ENCODE peak calls at places on chromosomes 5 and 9, in ten cellular contexts. One of them, this sample, is unnamed.

GRCh38 chr9:33877727-33878489 is 60.9 kb downstream of the UBE2R2 start:
- DNase-seq in WERI-Rb-1: no peak
- DNase-seq in type B pancreatic cell: no peak
- DNase-seq in NCI-H748 treated with DMSO at 0.1 percent for 48 hours: no peak
- DNase-seq in GM20000: no peak
- DNase-seq in endothelial cell of umbilical vein: no peak
- DNase-seq in stimulated activated effector memory CD8-positive, alpha-beta T cell treated with anti-CD3 and anti-CD28 coated beads, Interleukin-12 subunit alpha, Interleukin-12 subunit beta, amount 100 ng/mL, for 72 hours: no peak
- DNase-seq in right cardiac atrium: no peak
- DNase-seq in BE2C: no peak
- DNase-seq in activated CD4-positive, alpha-beta T cell treated with anti-CD3 and anti-CD28 coated beads, Interleukin-2, amount 50 U/mL, for 4 hours: no peak
- DNase-seq in this sample: no peak

GRCh38 chr9:2718001-2718697 is 839 bp downstream of the KCNV2 start:
- DNase-seq in WERI-Rb-1: peak
- DNase-seq in type B pancreatic cell: no peak
- DNase-seq in NCI-H748 treated with DMSO at 0.1 percent for 48 hours: no peak
- DNase-seq in GM20000: no peak
- DNase-seq in endothelial cell of umbilical vein: no peak
- DNase-seq in stimulated activated effector memory CD8-positive, alpha-beta T cell treated with anti-CD3 and anti-CD28 coated beads, Interleukin-12 subunit alpha, Interleukin-12 subunit beta, amount 100 ng/mL, for 72 hours: no peak
- DNase-seq in right cardiac atrium: peak
- DNase-seq in BE2C: no peak
- DNase-seq in activated CD4-positive, alpha-beta T cell treated with anti-CD3 and anti-CD28 coated beads, Interleukin-2, amount 50 U/mL, for 4 hours: no peak
- DNase-seq in this sample: no peak

GRCh38 chr9:74662616-74663015 is 165.5 kb downstream of the RORB start:
- DNase-seq in WERI-Rb-1: no peak
- DNase-seq in type B pancreatic cell: no peak
- DNase-seq in NCI-H748 treated with DMSO at 0.1 percent for 48 hours: no peak
- DNase-seq in GM20000: no peak
- DNase-seq in endothelial cell of umbilical vein: no peak
- DNase-seq in stimulated activated effector memory CD8-positive, alpha-beta T cell treated with anti-CD3 and anti-CD28 coated beads, Interleukin-12 subunit alpha, Interleukin-12 subunit beta, amount 100 ng/mL, for 72 hours: no peak
- DNase-seq in right cardiac atrium: no peak
- DNase-seq in BE2C: no peak
- DNase-seq in activated CD4-positive, alpha-beta T cell treated with anti-CD3 and anti-CD28 coated beads, Interleukin-2, amount 50 U/mL, for 4 hours: no peak
- DNase-seq in this sample: no peak

GRCh38 chr5:18069790-18070189 is 435.5 kb downstream of the TAF11L14 start:
- DNase-seq in WERI-Rb-1: no peak
- DNase-seq in type B pancreatic cell: no peak
- DNase-seq in NCI-H748 treated with DMSO at 0.1 percent for 48 hours: no peak
- DNase-seq in GM20000: no peak
- DNase-seq in endothelial cell of umbilical vein: no peak
- DNase-seq in stimulated activated effector memory CD8-positive, alpha-beta T cell treated with anti-CD3 and anti-CD28 coated beads, Interleukin-12 subunit alpha, Interleukin-12 subunit beta, amount 100 ng/mL, for 72 hours: no peak
- DNase-seq in right cardiac atrium: no peak
- DNase-seq in BE2C: no peak
- DNase-seq in activated CD4-positive, alpha-beta T cell treated with anti-CD3 and anti-CD28 coated beads, Interleukin-2, amount 50 U/mL, for 4 hours: no peak
- DNase-seq in this sample: no peak

GRCh38 chr5:13480834-13481233 is 463.7 kb downstream of the DNAH5 start:
- DNase-seq in WERI-Rb-1: no peak
- DNase-seq in type B pancreatic cell: no peak
- DNase-seq in NCI-H748 treated with DMSO at 0.1 percent for 48 hours: peak
- DNase-seq in GM20000: no peak
- DNase-seq in endothelial cell of umbilical vein: no peak
- DNase-seq in stimulated activated effector memory CD8-positive, alpha-beta T cell treated with anti-CD3 and anti-CD28 coated beads, Interleukin-12 subunit alpha, Interleukin-12 subunit beta, amount 100 ng/mL, for 72 hours: no peak
- DNase-seq in right cardiac atrium: peak
- DNase-seq in BE2C: no peak
- DNase-seq in activated CD4-positive, alpha-beta T cell treated with anti-CD3 and anti-CD28 coated beads, Interleukin-2, amount 50 U/mL, for 4 hours: no peak
- DNase-seq in this sample: no peak

GRCh38 chr5:173204185-173204979 is 30.6 kb downstream of the NKX2-5 start:
- DNase-seq in WERI-Rb-1: no peak
- DNase-seq in type B pancreatic cell: no peak
- DNase-seq in NCI-H748 treated with DMSO at 0.1 percent for 48 hours: no peak
- DNase-seq in GM20000: no peak
- DNase-seq in endothelial cell of umbilical vein: peak
- DNase-seq in stimulated activated effector memory CD8-positive, alpha-beta T cell treated with anti-CD3 and anti-CD28 coated beads, Interleukin-12 subunit alpha, Interleukin-12 subunit beta, amount 100 ng/mL, for 72 hours: no peak
- DNase-seq in right cardiac atrium: no peak
- DNase-seq in BE2C: no peak
- DNase-seq in activated CD4-positive, alpha-beta T cell treated with anti-CD3 and anti-CD28 coated beads, Interleukin-2, amount 50 U/mL, for 4 hours: no peak
- DNase-seq in this sample: no peak

GRCh38 chr5:43000198-43000840 is 39.8 kb downstream of the ANXA2R start:
- DNase-seq in WERI-Rb-1: no peak
- DNase-seq in type B pancreatic cell: no peak
- DNase-seq in NCI-H748 treated with DMSO at 0.1 percent for 48 hours: peak
- DNase-seq in GM20000: no peak
- DNase-seq in endothelial cell of umbilical vein: no peak
- DNase-seq in stimulated activated effector memory CD8-positive, alpha-beta T cell treated with anti-CD3 and anti-CD28 coated beads, Interleukin-12 subunit alpha, Interleukin-12 subunit beta, amount 100 ng/mL, for 72 hours: peak
- DNase-seq in right cardiac atrium: peak
- DNase-seq in BE2C: no peak
- DNase-seq in activated CD4-positive, alpha-beta T cell treated with anti-CD3 and anti-CD28 coated beads, Interleukin-2, amount 50 U/mL, for 4 hours: no peak
- DNase-seq in this sample: no peak

GRCh38 chr9:101626295-101626694 is 31.5 kb upstream of the PPP3R2 start:
- DNase-seq in WERI-Rb-1: no peak
- DNase-seq in type B pancreatic cell: no peak
- DNase-seq in NCI-H748 treated with DMSO at 0.1 percent for 48 hours: no peak
- DNase-seq in GM20000: no peak
- DNase-seq in endothelial cell of umbilical vein: no peak
- DNase-seq in stimulated activated effector memory CD8-positive, alpha-beta T cell treated with anti-CD3 and anti-CD28 coated beads, Interleukin-12 subunit alpha, Interleukin-12 subunit beta, amount 100 ng/mL, for 72 hours: no peak
- DNase-seq in right cardiac atrium: no peak
- DNase-seq in BE2C: no peak
- DNase-seq in activated CD4-positive, alpha-beta T cell treated with anti-CD3 and anti-CD28 coated beads, Interleukin-2, amount 50 U/mL, for 4 hours: no peak
- DNase-seq in this sample: no peak

GRCh38 chr5:113022661-113023060 is 46.1 kb downstream of the DCP2 start:
- DNase-seq in WERI-Rb-1: no peak
- DNase-seq in type B pancreatic cell: no peak
- DNase-seq in NCI-H748 treated with DMSO at 0.1 percent for 48 hours: no peak
- DNase-seq in GM20000: no peak
- DNase-seq in endothelial cell of umbilical vein: peak
- DNase-seq in stimulated activated effector memory CD8-positive, alpha-beta T cell treated with anti-CD3 and anti-CD28 coated beads, Interleukin-12 subunit alpha, Interleukin-12 subunit beta, amount 100 ng/mL, for 72 hours: no peak
- DNase-seq in right cardiac atrium: no peak
- DNase-seq in BE2C: no peak
- DNase-seq in activated CD4-positive, alpha-beta T cell treated with anti-CD3 and anti-CD28 coated beads, Interleukin-2, amount 50 U/mL, for 4 hours: no peak
- DNase-seq in this sample: no peak

GRCh38 chr9:105678781-105679180 is 15.6 kb upstream of the TMEM38B start:
- DNase-seq in WERI-Rb-1: no peak
- DNase-seq in type B pancreatic cell: no peak
- DNase-seq in NCI-H748 treated with DMSO at 0.1 percent for 48 hours: no peak
- DNase-seq in GM20000: no peak
- DNase-seq in endothelial cell of umbilical vein: no peak
- DNase-seq in stimulated activated effector memory CD8-positive, alpha-beta T cell treated with anti-CD3 and anti-CD28 coated beads, Interleukin-12 subunit alpha, Interleukin-12 subunit beta, amount 100 ng/mL, for 72 hours: no peak
- DNase-seq in right cardiac atrium: no peak
- DNase-seq in BE2C: no peak
- DNase-seq in activated CD4-positive, alpha-beta T cell treated with anti-CD3 and anti-CD28 coated beads, Interleukin-2, amount 50 U/mL, for 4 hours: no peak
- DNase-seq in this sample: no peak

GRCh38 chr9:17824927-17825659 is 246.2 kb downstream of the SH3GL2 start:
- DNase-seq in WERI-Rb-1: no peak
- DNase-seq in type B pancreatic cell: no peak
- DNase-seq in NCI-H748 treated with DMSO at 0.1 percent for 48 hours: no peak
- DNase-seq in GM20000: no peak
- DNase-seq in endothelial cell of umbilical vein: no peak
- DNase-seq in stimulated activated effector memory CD8-positive, alpha-beta T cell treated with anti-CD3 and anti-CD28 coated beads, Interleukin-12 subunit alpha, Interleukin-12 subunit beta, amount 100 ng/mL, for 72 hours: no peak
- DNase-seq in right cardiac atrium: no peak
- DNase-seq in BE2C: no peak
- DNase-seq in activated CD4-positive, alpha-beta T cell treated with anti-CD3 and anti-CD28 coated beads, Interleukin-2, amount 50 U/mL, for 4 hours: no peak
- DNase-seq in this sample: no peak

GRCh38 chr9:106958955-106959657 is 96.1 kb downstream of the ZNF462 start:
- DNase-seq in WERI-Rb-1: no peak
- DNase-seq in type B pancreatic cell: no peak
- DNase-seq in NCI-H748 treated with DMSO at 0.1 percent for 48 hours: no peak
- DNase-seq in GM20000: no peak
- DNase-seq in endothelial cell of umbilical vein: no peak
- DNase-seq in stimulated activated effector memory CD8-positive, alpha-beta T cell treated with anti-CD3 and anti-CD28 coated beads, Interleukin-12 subunit alpha, Interleukin-12 subunit beta, amount 100 ng/mL, for 72 hours: no peak
- DNase-seq in right cardiac atrium: no peak
- DNase-seq in BE2C: no peak
- DNase-seq in activated CD4-positive, alpha-beta T cell treated with anti-CD3 and anti-CD28 coated beads, Interleukin-2, amount 50 U/mL, for 4 hours: no peak
- DNase-seq in this sample: no peak

GRCh38 chr5:150412319-150413175 is at the start of gene CD74:
- DNase-seq in WERI-Rb-1: peak
- DNase-seq in type B pancreatic cell: no peak
- DNase-seq in NCI-H748 treated with DMSO at 0.1 percent for 48 hours: no peak
- DNase-seq in GM20000: peak
- DNase-seq in endothelial cell of umbilical vein: peak
- DNase-seq in stimulated activated effector memory CD8-positive, alpha-beta T cell treated with anti-CD3 and anti-CD28 coated beads, Interleukin-12 subunit alpha, Interleukin-12 subunit beta, amount 100 ng/mL, for 72 hours: peak
- DNase-seq in right cardiac atrium: peak
- DNase-seq in BE2C: no peak
- DNase-seq in activated CD4-positive, alpha-beta T cell treated with anti-CD3 and anti-CD28 coated beads, Interleukin-2, amount 50 U/mL, for 4 hours: peak
- DNase-seq in this sample: peak

GRCh38 chr5:76813982-76814562 is 4.8 kb upstream of the F2RL1 start:
- DNase-seq in WERI-Rb-1: no peak
- DNase-seq in type B pancreatic cell: no peak
- DNase-seq in NCI-H748 treated with DMSO at 0.1 percent for 48 hours: no peak
- DNase-seq in GM20000: no peak
- DNase-seq in endothelial cell of umbilical vein: peak
- DNase-seq in stimulated activated effector memory CD8-positive, alpha-beta T cell treated with anti-CD3 and anti-CD28 coated beads, Interleukin-12 subunit alpha, Interleukin-12 subunit beta, amount 100 ng/mL, for 72 hours: no peak
- DNase-seq in right cardiac atrium: no peak
- DNase-seq in BE2C: no peak
- DNase-seq in activated CD4-positive, alpha-beta T cell treated with anti-CD3 and anti-CD28 coated beads, Interleukin-2, amount 50 U/mL, for 4 hours: no peak
- DNase-seq in this sample: no peak

GRCh38 chr5:40680741-40681350 is 1.1 kb downstream of the PTGER4 start:
- DNase-seq in WERI-Rb-1: peak
- DNase-seq in type B pancreatic cell: no peak
- DNase-seq in NCI-H748 treated with DMSO at 0.1 percent for 48 hours: no peak
- DNase-seq in GM20000: peak
- DNase-seq in endothelial cell of umbilical vein: peak
- DNase-seq in stimulated activated effector memory CD8-positive, alpha-beta T cell treated with anti-CD3 and anti-CD28 coated beads, Interleukin-12 subunit alpha, Interleukin-12 subunit beta, amount 100 ng/mL, for 72 hours: peak
- DNase-seq in right cardiac atrium: peak
- DNase-seq in BE2C: no peak
- DNase-seq in activated CD4-positive, alpha-beta T cell treated with anti-CD3 and anti-CD28 coated beads, Interleukin-2, amount 50 U/mL, for 4 hours: peak
- DNase-seq in this sample: peak

GRCh38 chr5:1546556-1546955 is 22.8 kb upstream of the LPCAT1 start:
- DNase-seq in WERI-Rb-1: peak
- DNase-seq in type B pancreatic cell: peak
- DNase-seq in NCI-H748 treated with DMSO at 0.1 percent for 48 hours: no peak
- DNase-seq in GM20000: peak
- DNase-seq in endothelial cell of umbilical vein: no peak
- DNase-seq in stimulated activated effector memory CD8-positive, alpha-beta T cell treated with anti-CD3 and anti-CD28 coated beads, Interleukin-12 subunit alpha, Interleukin-12 subunit beta, amount 100 ng/mL, for 72 hours: peak
- DNase-seq in right cardiac atrium: no peak
- DNase-seq in BE2C: no peak
- DNase-seq in activated CD4-positive, alpha-beta T cell treated with anti-CD3 and anti-CD28 coated beads, Interleukin-2, amount 50 U/mL, for 4 hours: no peak
- DNase-seq in this sample: no peak

GRCh38 chr5:148864113-148864841 is 37.9 kb downstream of the ADRB2 start:
- DNase-seq in WERI-Rb-1: no peak
- DNase-seq in type B pancreatic cell: no peak
- DNase-seq in NCI-H748 treated with DMSO at 0.1 percent for 48 hours: no peak
- DNase-seq in GM20000: no peak
- DNase-seq in endothelial cell of umbilical vein: peak
- DNase-seq in stimulated activated effector memory CD8-positive, alpha-beta T cell treated with anti-CD3 and anti-CD28 coated beads, Interleukin-12 subunit alpha, Interleukin-12 subunit beta, amount 100 ng/mL, for 72 hours: no peak
- DNase-seq in right cardiac atrium: peak
- DNase-seq in BE2C: no peak
- DNase-seq in activated CD4-positive, alpha-beta T cell treated with anti-CD3 and anti-CD28 coated beads, Interleukin-2, amount 50 U/mL, for 4 hours: no peak
- DNase-seq in this sample: no peak

GRCh38 chr5:138778234-138778633 is 25.0 kb downstream of the CTNNA1 start:
- DNase-seq in WERI-Rb-1: no peak
- DNase-seq in type B pancreatic cell: no peak
- DNase-seq in NCI-H748 treated with DMSO at 0.1 percent for 48 hours: no peak
- DNase-seq in GM20000: no peak
- DNase-seq in endothelial cell of umbilical vein: no peak
- DNase-seq in stimulated activated effector memory CD8-positive, alpha-beta T cell treated with anti-CD3 and anti-CD28 coated beads, Interleukin-12 subunit alpha, Interleukin-12 subunit beta, amount 100 ng/mL, for 72 hours: no peak
- DNase-seq in right cardiac atrium: no peak
- DNase-seq in BE2C: no peak
- DNase-seq in activated CD4-positive, alpha-beta T cell treated with anti-CD3 and anti-CD28 coated beads, Interleukin-2, amount 50 U/mL, for 4 hours: no peak
- DNase-seq in this sample: no peak

GRCh38 chr5:83927140-83927733 is 206.6 kb upstream of the HAPLN1 start:
- DNase-seq in WERI-Rb-1: peak
- DNase-seq in type B pancreatic cell: peak
- DNase-seq in NCI-H748 treated with DMSO at 0.1 percent for 48 hours: peak
- DNase-seq in GM20000: peak
- DNase-seq in endothelial cell of umbilical vein: peak
- DNase-seq in stimulated activated effector memory CD8-positive, alpha-beta T cell treated with anti-CD3 and anti-CD28 coated beads, Interleukin-12 subunit alpha, Interleukin-12 subunit beta, amount 100 ng/mL, for 72 hours: peak
- DNase-seq in right cardiac atrium: peak
- DNase-seq in BE2C: peak
- DNase-seq in activated CD4-positive, alpha-beta T cell treated with anti-CD3 and anti-CD28 coated beads, Interleukin-2, amount 50 U/mL, for 4 hours: peak
- DNase-seq in this sample: no peak

GRCh38 chr9:132991351-132992300 is 13.1 kb downstream of the GFI1B start:
- DNase-seq in WERI-Rb-1: no peak
- DNase-seq in type B pancreatic cell: no peak
- DNase-seq in NCI-H748 treated with DMSO at 0.1 percent for 48 hours: no peak
- DNase-seq in GM20000: peak
- DNase-seq in endothelial cell of umbilical vein: no peak
- DNase-seq in stimulated activated effector memory CD8-positive, alpha-beta T cell treated with anti-CD3 and anti-CD28 coated beads, Interleukin-12 subunit alpha, Interleukin-12 subunit beta, amount 100 ng/mL, for 72 hours: no peak
- DNase-seq in right cardiac atrium: no peak
- DNase-seq in BE2C: no peak
- DNase-seq in activated CD4-positive, alpha-beta T cell treated with anti-CD3 and anti-CD28 coated beads, Interleukin-2, amount 50 U/mL, for 4 hours: no peak
- DNase-seq in this sample: no peak

GRCh38 chr5:139340051-139340450 is 1.6 kb upstream of the PAIP2 start:
- DNase-seq in WERI-Rb-1: no peak
- DNase-seq in type B pancreatic cell: no peak
- DNase-seq in NCI-H748 treated with DMSO at 0.1 percent for 48 hours: no peak
- DNase-seq in GM20000: no peak
- DNase-seq in endothelial cell of umbilical vein: no peak
- DNase-seq in stimulated activated effector memory CD8-positive, alpha-beta T cell treated with anti-CD3 and anti-CD28 coated beads, Interleukin-12 subunit alpha, Interleukin-12 subunit beta, amount 100 ng/mL, for 72 hours: peak
- DNase-seq in right cardiac atrium: no peak
- DNase-seq in BE2C: no peak
- DNase-seq in activated CD4-positive, alpha-beta T cell treated with anti-CD3 and anti-CD28 coated beads, Interleukin-2, amount 50 U/mL, for 4 hours: no peak
- DNase-seq in this sample: no peak

GRCh38 chr5:75907651-75908050 is 175.5 kb upstream of the SV2C start:
- DNase-seq in WERI-Rb-1: no peak
- DNase-seq in type B pancreatic cell: no peak
- DNase-seq in NCI-H748 treated with DMSO at 0.1 percent for 48 hours: no peak
- DNase-seq in GM20000: no peak
- DNase-seq in endothelial cell of umbilical vein: no peak
- DNase-seq in stimulated activated effector memory CD8-positive, alpha-beta T cell treated with anti-CD3 and anti-CD28 coated beads, Interleukin-12 subunit alpha, Interleukin-12 subunit beta, amount 100 ng/mL, for 72 hours: no peak
- DNase-seq in right cardiac atrium: no peak
- DNase-seq in BE2C: no peak
- DNase-seq in activated CD4-positive, alpha-beta T cell treated with anti-CD3 and anti-CD28 coated beads, Interleukin-2, amount 50 U/mL, for 4 hours: no peak
- DNase-seq in this sample: no peak

GRCh38 chr5:112420111-112420864 is 1.2 kb upstream of the EPB41L4A start:
- DNase-seq in WERI-Rb-1: peak
- DNase-seq in type B pancreatic cell: peak
- DNase-seq in NCI-H748 treated with DMSO at 0.1 percent for 48 hours: peak
- DNase-seq in GM20000: peak
- DNase-seq in endothelial cell of umbilical vein: peak
- DNase-seq in stimulated activated effector memory CD8-positive, alpha-beta T cell treated with anti-CD3 and anti-CD28 coated beads, Interleukin-12 subunit alpha, Interleukin-12 subunit beta, amount 100 ng/mL, for 72 hours: peak
- DNase-seq in right cardiac atrium: peak
- DNase-seq in BE2C: peak
- DNase-seq in activated CD4-positive, alpha-beta T cell treated with anti-CD3 and anti-CD28 coated beads, Interleukin-2, amount 50 U/mL, for 4 hours: no peak
- DNase-seq in this sample: peak

GRCh38 chr5:179865471-179866240 is 7.0 kb upstream of the MRNIP start:
- DNase-seq in WERI-Rb-1: no peak
- DNase-seq in type B pancreatic cell: no peak
- DNase-seq in NCI-H748 treated with DMSO at 0.1 percent for 48 hours: no peak
- DNase-seq in GM20000: no peak
- DNase-seq in endothelial cell of umbilical vein: no peak
- DNase-seq in stimulated activated effector memory CD8-positive, alpha-beta T cell treated with anti-CD3 and anti-CD28 coated beads, Interleukin-12 subunit alpha, Interleukin-12 subunit beta, amount 100 ng/mL, for 72 hours: no peak
- DNase-seq in right cardiac atrium: no peak
- DNase-seq in BE2C: no peak
- DNase-seq in activated CD4-positive, alpha-beta T cell treated with anti-CD3 and anti-CD28 coated beads, Interleukin-2, amount 50 U/mL, for 4 hours: no peak
- DNase-seq in this sample: no peak

GRCh38 chr5:77851229-77852067 is 75.3 kb upstream of the TBCA start:
- DNase-seq in WERI-Rb-1: no peak
- DNase-seq in type B pancreatic cell: no peak
- DNase-seq in NCI-H748 treated with DMSO at 0.1 percent for 48 hours: no peak
- DNase-seq in GM20000: peak
- DNase-seq in endothelial cell of umbilical vein: peak
- DNase-seq in stimulated activated effector memory CD8-positive, alpha-beta T cell treated with anti-CD3 and anti-CD28 coated beads, Interleukin-12 subunit alpha, Interleukin-12 subunit beta, amount 100 ng/mL, for 72 hours: no peak
- DNase-seq in right cardiac atrium: peak
- DNase-seq in BE2C: peak
- DNase-seq in activated CD4-positive, alpha-beta T cell treated with anti-CD3 and anti-CD28 coated beads, Interleukin-2, amount 50 U/mL, for 4 hours: no peak
- DNase-seq in this sample: peak

GRCh38 chr5:87756951-87757350 is 344.2 kb upstream of the CCNH start:
- DNase-seq in WERI-Rb-1: no peak
- DNase-seq in type B pancreatic cell: no peak
- DNase-seq in NCI-H748 treated with DMSO at 0.1 percent for 48 hours: no peak
- DNase-seq in GM20000: no peak
- DNase-seq in endothelial cell of umbilical vein: no peak
- DNase-seq in stimulated activated effector memory CD8-positive, alpha-beta T cell treated with anti-CD3 and anti-CD28 coated beads, Interleukin-12 subunit alpha, Interleukin-12 subunit beta, amount 100 ng/mL, for 72 hours: no peak
- DNase-seq in right cardiac atrium: no peak
- DNase-seq in BE2C: no peak
- DNase-seq in activated CD4-positive, alpha-beta T cell treated with anti-CD3 and anti-CD28 coated beads, Interleukin-2, amount 50 U/mL, for 4 hours: no peak
- DNase-seq in this sample: no peak

GRCh38 chr5:160469156-160470144 is 47.8 kb downstream of the PTTG1 start:
- DNase-seq in WERI-Rb-1: no peak
- DNase-seq in type B pancreatic cell: no peak
- DNase-seq in NCI-H748 treated with DMSO at 0.1 percent for 48 hours: no peak
- DNase-seq in GM20000: no peak
- DNase-seq in endothelial cell of umbilical vein: no peak
- DNase-seq in stimulated activated effector memory CD8-positive, alpha-beta T cell treated with anti-CD3 and anti-CD28 coated beads, Interleukin-12 subunit alpha, Interleukin-12 subunit beta, amount 100 ng/mL, for 72 hours: no peak
- DNase-seq in right cardiac atrium: peak
- DNase-seq in BE2C: no peak
- DNase-seq in activated CD4-positive, alpha-beta T cell treated with anti-CD3 and anti-CD28 coated beads, Interleukin-2, amount 50 U/mL, for 4 hours: no peak
- DNase-seq in this sample: no peak

GRCh38 chr5:160493806-160494317 is 72.2 kb downstream of the PTTG1 start:
- DNase-seq in WERI-Rb-1: no peak
- DNase-seq in type B pancreatic cell: no peak
- DNase-seq in NCI-H748 treated with DMSO at 0.1 percent for 48 hours: no peak
- DNase-seq in GM20000: no peak
- DNase-seq in endothelial cell of umbilical vein: peak
- DNase-seq in stimulated activated effector memory CD8-positive, alpha-beta T cell treated with anti-CD3 and anti-CD28 coated beads, Interleukin-12 subunit alpha, Interleukin-12 subunit beta, amount 100 ng/mL, for 72 hours: no peak
- DNase-seq in right cardiac atrium: no peak
- DNase-seq in BE2C: no peak
- DNase-seq in activated CD4-positive, alpha-beta T cell treated with anti-CD3 and anti-CD28 coated beads, Interleukin-2, amount 50 U/mL, for 4 hours: no peak
- DNase-seq in this sample: no peak

This sample was measured in GM12892.